ENCODE peak calls at places on chromosome 5, in six cellular contexts. D, A, S, K, V and G are unnamed samples. For H3K4me1 and H3K36me3, the result is how much of the 10 kb centered on the place peaks cover.

GRCh38 chr5:81948349-81948748 is 23.5 kb upstream of the ATG10 start:
- DNase-seq in D (no peak), A (no peak), S (no peak), K (no peak), V (no peak), G (no peak)

GRCh38 chr5:56152437-56152836 is 80.7 kb downstream of the ANKRD55 start:
- DNase-seq in D (no peak), A (no peak), S (no peak), K (no peak), V (no peak), G (no peak)

GRCh38 chr5:162248107-162248713 is 180.6 kb downstream of the GABRG2 start:
- DNase-seq in D (no peak), A (peak), S (peak), K (no peak), V (peak), G (no peak)

GRCh38 chr5:122967625-122968024 is 68.9 kb downstream of the PPIC start:
- DNase-seq in D (no peak), A (no peak), S (no peak), K (no peak), V (no peak), G (no peak)

GRCh38 chr5:110768138-110768845 is 29.5 kb downstream of the SLC25A46 start:
- DNase-seq in D (no peak), A (no peak), S (no peak), K (no peak), V (no peak), G (no peak)

GRCh38 chr5:76766746-76767145 is 50.8 kb downstream of the F2R start:
- DNase-seq in D (no peak), A (no peak), S (no peak), K (no peak), V (peak), G (no peak)

GRCh38 chr5:126683912-126684311 is 83.2 kb downstream of the PHAX start:
- DNase-seq in D (no peak), A (no peak), S (no peak), K (no peak), V (no peak), G (no peak)

GRCh38 chr5:79255786-79256557 is 20.0 kb downstream of the JMY start:
- DNase-seq in D (no peak), A (peak), S (no peak), K (no peak), V (peak), G (no peak)

GRCh38 chr5:117455236-117456233 is 880.9 kb upstream of the SEMA6A start:
- DNase-seq in D (no peak), A (no peak), S (no peak), K (peak), V (no peak), G (no peak)

GRCh38 chr5:36450229-36451024 is 148.7 kb upstream of the RANBP3L start:
- DNase-seq in D (no peak), A (no peak), S (no peak), K (no peak), V (peak), G (no peak)

GRCh38 chr5:15420201-15420600 is 79.8 kb upstream of the FBXL7 start:
- DNase-seq in D (peak), A (no peak), S (no peak), K (no peak), V (no peak), G (no peak)

GRCh38 chr5:57435701-57436134 is 46.9 kb downstream of the ACTBL2 start:
- DNase-seq in D (no peak), A (no peak), S (no peak), K (no peak), V (peak), G (no peak)

GRCh38 chr5:135644816-135645215 is 66.0 kb upstream of the CXCL14 start:
- DNase-seq in D (no peak), A (no peak), S (no peak), K (no peak), V (no peak), G (no peak)

GRCh38 chr5:66869347-66869746 is 273.2 kb downstream of the MAST4 start:
- DNase-seq in D (no peak), A (no peak), S (no peak), K (no peak), V (no peak), G (no peak)

GRCh38 chr5:18745591-18745987 is 1111.3 kb downstream of the TAF11L14 start:
- DNase-seq in D (no peak), A (no peak), S (no peak), K (no peak), V (peak), G (no peak)

GRCh38 chr5:39605966-39606591 is 181.3 kb upstream of the DAB2 start:
- DNase-seq in D (no peak), A (no peak), S (no peak), K (no peak), V (peak), G (no peak)

GRCh38 chr5:82885657-82886389 is 191.4 kb downstream of the TMEM167A start:
- DNase-seq in D (no peak), A (no peak), S (no peak), K (no peak), V (peak), G (no peak)

GRCh38 chr5:95686661-95687060 is 3.9 kb upstream of the SPATA9 start:
- DNase-seq in D (no peak), A (no peak), S (no peak), K (no peak), V (peak), G (no peak)

GRCh38 chr5:135442387-135443256 is 4.5 kb downstream of the DCANP1 start:
- DNase-seq in D (peak), A (no peak), S (no peak), K (no peak), V (no peak), G (no peak)

GRCh38 chr5:135718151-135718550 is 116.3 kb upstream of the SLC25A48 start:
- DNase-seq in D (no peak), A (no peak), S (no peak), K (no peak), V (peak), G (no peak)

GRCh38 chr5:170434953-170435605 is 45.9 kb upstream of the KCNMB1 start:
- DNase-seq in D (peak), A (peak), S (peak), K (peak), V (peak), G (peak)

GRCh38 chr5:35220967-35221366 is 9.3 kb downstream of the PRLR start:
- DNase-seq in D (no peak), A (no peak), S (no peak), K (no peak), V (no peak), G (no peak)

GRCh38 chr5:172806897-172807672 is 27.0 kb upstream of the ERGIC1 start:
- DNase-seq in D (peak), A (no peak), S (peak), K (peak), V (peak), G (peak)

GRCh38 chr5:77973253-77973609 is 197.1 kb upstream of the TBCA start:
- DNase-seq in D (no peak), A (no peak), S (no peak), K (no peak), V (no peak), G (no peak)

GRCh38 chr5:77974576-77974975 is 198.4 kb upstream of the TBCA start:
- DNase-seq in D (no peak), A (no peak), S (no peak), K (no peak), V (no peak), G (no peak)

GRCh38 chr5:77971965-77972544 is 195.9 kb upstream of the TBCA start:
- DNase-seq in D (no peak), A (peak), S (no peak), K (no peak), V (no peak), G (no peak)

GRCh38 chr5:77970891-77971290 is 194.8 kb upstream of the TBCA start:
- DNase-seq in D (no peak), A (no peak), S (no peak), K (no peak), V (no peak), G (no peak)

GRCh38 chr5:77972545-77973252 is 196.6 kb upstream of the TBCA start:
- DNase-seq in D (no peak), A (peak), S (no peak), K (no peak), V (no peak), G (no peak)
- H3K4me3 ChIP-seq in D (peak), A (peak), S (peak), K (peak), V (no peak), G (peak)

DNA sequence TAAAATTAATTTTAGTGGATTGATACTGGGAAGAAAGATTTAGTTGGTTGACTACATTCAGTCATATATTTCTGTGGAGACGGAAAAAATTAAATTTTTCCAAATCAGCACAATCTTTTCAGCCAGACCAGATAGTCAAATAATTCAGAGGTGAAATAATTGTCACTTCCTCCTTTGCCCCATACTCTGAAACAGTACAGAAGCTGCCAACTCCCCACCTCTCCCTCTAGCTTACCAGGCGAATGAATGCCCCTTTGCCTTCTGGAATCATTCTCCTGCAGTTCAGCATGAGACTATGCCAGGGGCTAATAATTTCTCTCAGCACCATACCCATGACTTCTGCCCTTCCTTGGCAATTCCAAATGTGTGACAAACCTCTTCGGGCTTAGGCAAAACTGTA is 43.5 kb downstream of the EBF1 start:
- DNase-seq in D (no peak), A (no peak), S (no peak), K (no peak), V (no peak), G (no peak)
- H3K4me1 ChIP-seq in D (under half), A (under half), S (under half), K (under half), V (under half), G (under half)

DNA sequence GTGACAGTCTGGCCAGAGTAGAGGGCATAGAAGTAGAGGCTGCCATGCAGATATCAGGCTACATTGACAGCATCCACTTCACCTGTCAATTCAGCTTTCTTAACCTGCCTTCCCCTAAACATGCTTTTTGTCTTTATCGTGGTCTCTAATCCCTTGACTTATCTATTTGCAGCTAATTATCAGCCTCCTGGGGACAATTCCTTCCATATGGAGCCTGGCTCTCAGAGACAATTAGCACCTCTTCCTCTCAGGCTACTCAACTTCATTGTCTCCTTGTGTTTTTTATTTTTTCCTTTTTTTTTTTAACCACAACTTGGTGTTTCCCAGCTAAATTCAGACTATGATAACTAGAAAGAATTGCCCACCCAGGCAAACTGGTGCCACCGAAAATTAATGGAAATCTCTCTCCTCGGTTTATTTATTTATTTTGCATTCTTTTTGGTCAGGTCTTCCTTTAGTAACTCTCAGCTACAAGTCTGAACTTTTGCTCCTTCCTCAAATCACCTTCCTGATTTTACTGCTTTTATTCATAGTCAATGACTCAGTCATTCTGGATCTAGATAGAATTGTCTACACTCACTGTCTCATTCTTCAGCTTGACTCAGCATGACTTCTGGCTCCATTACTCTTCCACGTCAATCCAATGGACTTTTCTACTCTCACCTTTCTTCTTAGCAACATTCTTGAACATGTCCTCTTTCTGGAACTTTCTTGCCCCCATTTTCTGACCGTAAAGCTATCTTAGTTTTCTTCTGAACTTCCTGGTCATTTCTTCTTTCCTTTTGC is 63.0 kb upstream of the BASP1 start:
- DNase-seq in D (no peak), A (no peak), S (no peak), K (no peak), V (peak), G (no peak)
- H3K36me3 ChIP-seq in D (under half), A (under half), S (under half), K (under half), V (under half), G (under half)

DNA sequence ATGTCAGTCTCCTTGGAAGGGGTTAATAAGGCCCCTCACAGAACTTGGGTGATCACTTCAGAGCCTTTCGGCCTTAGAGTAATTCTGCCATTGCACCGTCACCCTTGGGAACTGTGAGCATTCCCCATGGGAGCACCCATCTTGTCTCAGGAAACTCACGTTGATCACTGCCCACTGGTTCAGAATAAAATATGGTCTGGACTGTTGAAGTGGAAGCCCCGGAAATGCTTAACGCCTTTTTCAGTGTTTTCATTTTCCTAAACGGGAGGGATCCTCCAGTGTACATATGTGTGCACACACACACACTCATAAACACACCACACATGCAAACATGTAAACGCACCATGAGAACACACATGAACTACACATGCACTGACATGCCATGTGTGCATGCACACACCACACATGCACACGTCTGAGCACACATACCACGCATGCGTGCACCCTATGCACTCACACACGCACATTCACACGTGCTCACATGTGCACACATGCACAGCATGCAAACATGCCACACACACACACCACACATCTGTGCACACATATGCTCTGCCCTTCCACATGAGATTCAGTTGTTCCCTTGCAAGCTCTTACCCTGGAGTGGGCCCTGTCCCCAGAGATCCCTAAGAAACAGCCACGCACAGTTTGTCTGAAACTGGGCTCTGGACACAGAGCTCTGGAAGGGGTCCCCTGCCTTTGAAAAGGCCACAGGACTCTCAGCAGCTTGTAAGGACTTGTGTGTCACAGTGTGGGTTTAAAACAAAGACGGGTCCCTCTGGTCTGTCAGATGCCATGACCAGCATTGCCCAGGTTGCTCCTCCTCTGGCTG is 17.0 kb downstream of the MRPL36 start:
- DNase-seq in D (no peak), A (no peak), S (no peak), K (no peak), V (no peak), G (no peak)
- H3K4me3 ChIP-seq in D (no peak), A (no peak), S (no peak), K (no peak), V (no peak), G (no peak)

GRCh38 chr5:143181173-143181572 is 222.3 kb downstream of the NR3C1 start:
- DNase-seq in D (no peak), A (no peak), S (no peak), K (no peak), V (no peak), G (no peak)
- H3K4me1 ChIP-seq in D (under half), A (under half), S (under half), K (half or more), V (under half), G (under half)

DNA sequence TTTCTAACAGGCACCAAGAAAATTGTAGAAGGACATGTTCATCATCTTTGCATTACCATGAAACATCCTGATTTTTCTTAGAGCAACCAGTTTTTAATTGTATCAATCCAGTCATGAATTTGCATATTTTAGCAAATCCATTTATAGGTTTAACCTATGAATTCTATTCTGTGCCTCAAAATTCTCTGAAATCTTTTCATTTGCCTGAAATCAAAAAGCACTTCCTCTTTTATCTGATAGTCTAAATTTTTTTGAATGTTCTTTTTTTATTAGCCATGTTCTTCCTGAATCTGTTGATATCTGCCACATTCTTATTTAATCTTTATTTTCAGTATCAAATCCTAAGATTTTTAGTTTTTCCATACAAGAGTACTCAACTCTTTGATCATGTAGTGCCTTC is 36.9 kb upstream of the SRP19 start:
- DNase-seq in D (no peak), A (no peak), S (no peak), K (no peak), V (no peak), G (no peak)
- H3K36me3 ChIP-seq in D (half or more), A (under half), S (under half), K (half or more), V (under half), G (under half)

GRCh38 chr5:37606632-37607248 is 227.6 kb downstream of the WDR70 start:
- DNase-seq in D (no peak), A (no peak), S (no peak), K (no peak), V (no peak), G (no peak)

GRCh38 chr5:37598665-37599064 is 219.5 kb downstream of the WDR70 start:
- DNase-seq in D (no peak), A (no peak), S (no peak), K (no peak), V (no peak), G (no peak)

GRCh38 chr5:37604290-37604689 is 225.2 kb downstream of the WDR70 start:
- DNase-seq in D (no peak), A (no peak), S (no peak), K (no peak), V (no peak), G (no peak)

GRCh38 chr5:37601163-37601562 is 222.0 kb downstream of the WDR70 start:
- DNase-seq in D (no peak), A (no peak), S (no peak), K (no peak), V (no peak), G (no peak)

GRCh38 chr5:37603072-37603471 is 224.0 kb downstream of the WDR70 start:
- DNase-seq in D (no peak), A (no peak), S (no peak), K (no peak), V (no peak), G (no peak)
- H3K4me3 ChIP-seq in D (no peak), A (no peak), S (no peak), K (no peak), V (no peak), G (no peak)

DNA sequence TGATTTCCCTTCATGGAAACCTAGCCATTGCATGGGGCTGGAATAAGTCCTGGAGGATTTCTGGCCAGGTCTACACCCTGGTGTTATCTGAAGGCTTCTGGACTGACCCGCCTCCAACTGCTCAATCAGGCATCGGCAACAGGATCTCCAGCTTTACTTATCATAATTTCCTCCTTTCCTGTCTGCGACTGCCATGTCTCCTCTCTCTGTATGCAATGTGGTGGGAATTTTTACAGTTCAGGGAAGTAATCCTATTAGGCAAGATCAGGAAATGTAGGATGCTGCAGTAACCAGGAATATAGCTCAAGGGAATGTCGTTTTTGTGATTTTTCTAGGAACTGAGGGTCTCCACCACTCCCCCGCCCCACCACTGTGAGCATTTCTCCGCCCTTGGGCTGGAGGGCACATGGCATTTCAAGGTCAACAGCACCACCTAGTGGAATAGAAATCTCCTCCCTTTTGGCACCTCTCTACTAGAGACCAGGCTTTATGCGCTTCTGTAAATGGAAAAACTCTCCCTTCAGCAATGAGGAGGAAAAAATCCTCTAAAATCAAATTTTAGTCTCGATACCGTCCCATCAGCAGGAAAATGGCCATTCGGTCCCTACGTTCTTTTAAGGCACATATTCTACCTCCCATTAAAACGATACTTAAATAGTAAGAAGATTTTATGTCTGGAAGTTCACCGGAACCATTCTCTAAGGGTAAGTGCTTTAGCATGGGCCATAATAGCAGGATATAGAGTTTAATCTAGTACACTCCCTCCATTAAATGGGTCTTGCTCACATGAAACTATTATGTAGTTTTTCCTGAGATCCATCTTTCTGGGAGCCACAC is 93.0 kb downstream of the YTHDC2 start:
- DNase-seq in D (no peak), A (peak), S (peak), K (no peak), V (peak), G (peak)
- H3K4me1 ChIP-seq in D (under half), A (under half), S (under half), K (under half), V (under half), G (under half)

GRCh38 chr5:150134198-150134588 is 21.5 kb downstream of the PDGFRB start:
- DNase-seq in D (no peak), A (no peak), S (no peak), K (no peak), V (no peak), G (no peak)

GRCh38 chr5:150133581-150134197 is 22.0 kb downstream of the PDGFRB start:
- DNase-seq in D (no peak), A (no peak), S (no peak), K (no peak), V (no peak), G (no peak)

GRCh38 chr5:150131978-150132694 is 23.5 kb downstream of the PDGFRB start:
- DNase-seq in D (no peak), A (no peak), S (no peak), K (no peak), V (no peak), G (no peak)

GRCh38 chr5:150131461-150131860 is 24.2 kb downstream of the PDGFRB start:
- DNase-seq in D (no peak), A (no peak), S (no peak), K (no peak), V (no peak), G (no peak)

GRCh38 chr5:150132740-150133139 is 22.9 kb downstream of the PDGFRB start:
- DNase-seq in D (no peak), A (no peak), S (no peak), K (no peak), V (no peak), G (no peak)
- H3K36me3 ChIP-seq in D (under half), A (half or more), S (under half), K (under half), V (under half), G (under half)

GRCh38 chr5:92687793-92688467 is 893.1 kb downstream of the NR2F1-AS1 start:
- DNase-seq in D (no peak), A (peak), S (no peak), K (no peak), V (peak), G (no peak)
- H3K4me3 ChIP-seq in D (no peak), A (no peak), S (no peak), K (peak), V (no peak), G (no peak)